ENCODE peak calls at places on chromosomes 16 and 17, in eight cellular contexts. V, W, X, J, Y, M, U and O are unnamed samples.

GRCh38 chr17:37791434-37791833 is 46.6 kb upstream of the HNF1B start:
- DNase-seq in V (no peak), W (peak), X (no peak), J (peak), Y (no peak), M (no peak), U (no peak), O (no peak)

GRCh38 chr17:81869221-81870154 is 1.6 kb downstream of the ARHGDIA start:
- DNase-seq in V (no peak), W (peak), X (no peak), J (peak), Y (no peak), M (no peak), U (no peak), O (peak)

GRCh38 chr16:4275861-4276260 is 3.0 kb upstream of the TFAP4 start:
- DNase-seq in V (no peak), W (no peak), X (no peak), J (no peak), Y (no peak), M (no peak), U (no peak), O (no peak)

GRCh38 chr16:48445782-48446533 is 60.7 kb upstream of the SIAH1 start:
- DNase-seq in V (no peak), W (no peak), X (no peak), J (no peak), Y (no peak), M (no peak), U (no peak), O (no peak)

GRCh38 chr16:53945996-53946395 is 242.0 kb downstream of the FTO start:
- DNase-seq in V (no peak), W (peak), X (no peak), J (peak), Y (no peak), M (no peak), U (no peak), O (no peak)

GRCh38 chr17:31431098-31431794 is 39.8 kb downstream of the RAB11FIP4 start:
- DNase-seq in V (no peak), W (no peak), X (no peak), J (no peak), Y (no peak), M (no peak), U (no peak), O (no peak)

GRCh38 chr17:35345926-35346771 is 27.3 kb downstream of the SLFN11 start:
- DNase-seq in V (peak), W (peak), X (peak), J (peak), Y (peak), M (peak), U (peak), O (peak)

GRCh38 chr17:77927777-77928518 is 30.6 kb upstream of the TNRC6C start:
- DNase-seq in V (no peak), W (no peak), X (no peak), J (no peak), Y (no peak), M (no peak), U (no peak), O (no peak)

GRCh38 chr17:33335491-33336173 is 42.5 kb upstream of the ASIC2 start:
- DNase-seq in V (no peak), W (no peak), X (no peak), J (no peak), Y (no peak), M (no peak), U (no peak), O (no peak)

GRCh38 chr17:41367426-41368075 is 2.1 kb downstream of the KRT33B start:
- DNase-seq in V (no peak), W (no peak), X (no peak), J (peak), Y (no peak), M (no peak), U (no peak), O (no peak)

GRCh38 chr16:68264128-68265077 is at the start of gene SLC7A6:
- DNase-seq in V (peak), W (peak), X (no peak), J (peak), Y (peak), M (peak), U (peak), O (peak)

GRCh38 chr16:55469821-55470532 is 9.0 kb upstream of the MMP2 start:
- DNase-seq in V (no peak), W (no peak), X (no peak), J (no peak), Y (no peak), M (no peak), U (no peak), O (no peak)

GRCh38 chr16:72722552-72722951 is 325.4 kb downstream of the ZFHX3 start:
- DNase-seq in V (no peak), W (no peak), X (no peak), J (no peak), Y (no peak), M (no peak), U (no peak), O (no peak)

GRCh38 chr16:24525970-24526559 is 13.3 kb upstream of the RBBP6 start:
- DNase-seq in V (no peak), W (no peak), X (no peak), J (peak), Y (no peak), M (no peak), U (no peak), O (no peak)

GRCh38 chr17:50423553-50424159 is 2.4 kb upstream of the ACSF2 start:
- DNase-seq in V (no peak), W (peak), X (no peak), J (peak), Y (no peak), M (no peak), U (no peak), O (no peak)

GRCh38 chr17:8791910-8792270 is 7.3 kb downstream of the MFSD6L start:
- DNase-seq in V (no peak), W (no peak), X (no peak), J (peak), Y (no peak), M (no peak), U (no peak), O (no peak)

GRCh38 chr16:54505479-54506247 is 219.1 kb upstream of the IRX3 start:
- DNase-seq in V (no peak), W (no peak), X (no peak), J (no peak), Y (no peak), M (no peak), U (no peak), O (peak)

GRCh38 chr16:9123871-9124270 is 32.4 kb downstream of the HAPSTR1 start:
- DNase-seq in V (peak), W (peak), X (peak), J (no peak), Y (peak), M (peak), U (no peak), O (peak)

GRCh38 chr16:28597692-28598261 is 927 bp upstream of the SULT1A2 start:
- DNase-seq in V (no peak), W (no peak), X (no peak), J (no peak), Y (no peak), M (no peak), U (no peak), O (no peak)